ENCODE peak calls at places on chromosomes 6 and 20, in five cellular contexts. Q is SK-N-SH, N is GM12878, H is K562, U is HepG2. X is an unnamed sample.

GRCh38 chr6:143614270-143614669 is 63.5 kb upstream of the PHACTR2 start:
- DNase-seq in U (no peak), Q (no peak), H (no peak), N (no peak), X (no peak)

GRCh38 chr6:135985471-135985870 is 134.0 kb downstream of the PDE7B start:
- DNase-seq in N (no peak), U (no peak), H (no peak), Q (no peak), X (no peak)

GRCh38 chr6:109073344-109074235 is 21.1 kb downstream of the SESN1 start:
- DNase-seq in Q (peak; percentile 55), H (peak; percentile 45), N (no peak), U (peak; percentile 67), X (peak; percentile 40)

GRCh38 chr6:54282186-54282585 is 26.1 kb upstream of the TINAG start:
- DNase-seq in Q (no peak), U (no peak), H (no peak), N (no peak), X (no peak)

GRCh38 chr20:63119451-63120285 is 96.3 kb downstream of the YTHDF1 start:
- DNase-seq in H (no peak), U (no peak), Q (no peak), N (no peak), X (no peak)

GRCh38 chr6:53728570-53729194 is 63.1 kb upstream of the KLHL31 start:
- DNase-seq in H (peak; percentile 40), Q (peak; percentile 54), N (no peak), U (peak; percentile 47), X (peak; percentile 50)

GRCh38 chr20:63090052-63090451 is 83.3 kb upstream of the BHLHE23 start:
- DNase-seq in H (no peak), Q (no peak), U (no peak), N (no peak), X (no peak)

GRCh38 chr6:127641905-127642304 is 64.9 kb downstream of the C6orf58 start:
- DNase-seq in Q (peak; percentile 28), N (no peak), H (peak; percentile 4), U (peak; percentile 26), X (peak; percentile 67)

GRCh38 chr6:82246802-82247633 is 526 bp downstream of the IBTK start:
- DNase-seq in Q (peak; percentile 81), N (no peak), H (peak; percentile 73), U (peak; percentile 83), X (peak; percentile 64)

GRCh38 chr6:169577974-169578373 is 123.9 kb downstream of the WDR27 start:
- DNase-seq in Q (no peak), U (no peak), N (no peak), H (no peak), X (no peak)

GRCh38 chr6:129251669-129252376 is 368.9 kb downstream of the LAMA2 start:
- DNase-seq in N (peak; percentile 17), H (peak; percentile 7), U (peak; percentile 63), Q (peak; percentile 24), X (peak; percentile 71)

GRCh38 chr20:45611054-45611453 is 18.5 kb upstream of the WFDC10A start:
- DNase-seq in U (no peak), Q (no peak), N (no peak), H (peak; percentile 41), X (no peak)

GRCh38 chr6:87244380-87244779 is 78.0 kb upstream of the SMIM8 start:
- DNase-seq in Q (no peak), H (peak; percentile 8), N (no peak), U (no peak), X (no peak)

GRCh38 chr20:63138855-63139341 is 77.0 kb downstream of the YTHDF1 start:
- DNase-seq in U (no peak), H (no peak), Q (no peak), N (no peak), X (no peak)

GRCh38 chr6:136921521-136921935 is 573 bp upstream of the SLC35D3 start:
- DNase-seq in Q (peak; percentile 85), U (no peak), N (no peak), H (no peak), X (peak; percentile 60)

GRCh38 chr20:64131406-64131805 is 24.0 kb upstream of the NPBWR2 start:
- DNase-seq in H (no peak), N (no peak), U (peak; percentile 60), Q (peak; percentile 57), X (no peak)

GRCh38 chr6:17886891-17887290 is 100.5 kb downstream of the KIF13A start:
- DNase-seq in Q (no peak), H (no peak), U (no peak), N (no peak), X (no peak)

GRCh38 chr6:13248053-13248452 is 80.3 kb downstream of the TBC1D7 start:
- DNase-seq in Q (no peak), N (no peak), H (no peak), U (peak; percentile 49), X (peak; percentile 49)

GRCh38 chr6:95847061-95847460 is 168.7 kb upstream of the FUT9 start:
- DNase-seq in U (no peak), H (no peak), N (no peak), Q (no peak), X (no peak)

GRCh38 chr20:57266251-57267157 is at the start of gene BMP7:
- DNase-seq in U (no peak), Q (peak; percentile 79), H (no peak), N (no peak), X (peak; percentile 60)

GRCh38 chr6:9647599-9647998 is 767.3 kb downstream of the TFAP2A start:
- DNase-seq in Q (no peak), H (no peak), U (no peak), N (no peak), X (no peak)

GRCh38 chr6:22366214-22366613 is 69.4 kb upstream of the PRL start:
- DNase-seq in N (no peak), U (no peak), Q (no peak), H (no peak), X (no peak)

GRCh38 chr6:29005183-29005885 is at the start of gene ZNF311:
- DNase-seq in U (no peak), N (no peak), H (peak; percentile 91), Q (peak; percentile 36), X (no peak)

GRCh38 chr6:136500414-136500813 is 49.8 kb downstream of the MAP7 start:
- DNase-seq in U (no peak), N (no peak), H (no peak), Q (no peak), X (no peak)

GRCh38 chr20:46903256-46903655 is 8.6 kb downstream of the EYA2 start:
- DNase-seq in N (no peak), U (no peak), H (no peak), Q (no peak), X (no peak)

GRCh38 chr20:46903937-46904336 is 9.3 kb downstream of the EYA2 start:
- DNase-seq in N (no peak), U (no peak), Q (no peak), H (no peak), X (no peak)

GRCh38 chr20:46900826-46901225 is 6.2 kb downstream of the EYA2 start:
- DNase-seq in Q (no peak), N (no peak), U (no peak), H (no peak), X (no peak)

GRCh38 chr20:46901638-46902037 is 7.0 kb downstream of the EYA2 start:
- DNase-seq in N (no peak), U (no peak), H (no peak), Q (no peak), X (no peak)

DNA sequence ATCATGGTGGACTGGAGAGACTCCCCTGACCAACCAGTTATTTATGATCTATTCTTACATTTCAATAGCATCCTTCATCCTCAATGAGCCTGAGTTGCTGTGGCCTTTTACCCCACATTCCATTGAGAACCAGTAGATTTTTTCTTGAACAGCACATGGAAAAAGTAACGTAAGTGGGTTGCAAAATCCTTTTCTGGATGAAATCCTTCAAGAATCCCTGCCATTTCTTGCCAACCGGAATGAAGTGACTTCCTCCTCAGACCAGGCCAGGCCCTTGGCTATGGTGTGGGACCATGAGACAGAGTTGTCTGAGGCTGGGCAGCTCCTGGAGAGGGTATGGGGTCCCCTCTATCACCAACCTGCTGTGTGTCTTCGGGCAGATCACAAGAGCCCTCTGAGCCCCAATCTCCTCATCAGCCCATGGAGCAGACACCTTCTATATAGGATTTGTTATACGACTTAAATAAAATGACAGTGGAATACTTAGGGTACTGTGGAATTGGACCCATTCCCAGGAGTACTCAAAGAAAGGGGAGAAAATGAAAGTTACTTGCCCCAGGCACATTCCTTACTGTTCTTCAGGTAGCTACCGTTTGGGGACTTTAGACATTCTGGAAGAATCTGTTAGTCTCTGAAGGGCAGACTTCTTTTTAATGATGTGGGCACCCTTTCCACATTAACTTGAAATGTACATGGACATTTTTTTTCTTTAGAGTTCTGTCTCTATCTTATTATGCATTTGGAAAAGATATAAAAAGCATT is 10.9 kb downstream of the EYA2 start:
- DNase-seq in H (no peak), Q (no peak), N (no peak), U (no peak), X (no peak)
- TF ChIP-seq FOXM1 in H (no peak), Q (no peak), N (no peak), U (no peak), X (no peak)

DNA sequence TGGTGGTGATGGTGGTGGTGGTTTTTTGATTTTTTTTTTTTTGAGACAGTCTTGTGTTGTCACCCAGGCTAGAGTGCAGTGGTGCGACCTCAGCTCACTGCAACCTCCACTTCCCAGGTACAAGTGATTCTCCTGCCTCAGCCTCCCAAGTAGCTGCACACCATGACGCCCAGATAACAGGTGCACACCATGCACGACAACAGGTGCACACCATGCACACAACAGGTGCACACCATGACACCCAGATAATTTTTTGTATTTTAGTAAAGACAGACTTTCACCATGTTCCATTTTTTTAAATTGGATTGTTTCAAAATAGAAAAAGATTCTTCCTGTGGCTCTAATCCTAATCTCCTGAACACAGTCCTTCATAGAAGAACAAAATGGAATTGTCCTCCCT is 257.9 kb downstream of the ALDH8A1 start:
- DNase-seq in N (no peak), U (no peak), H (no peak), Q (no peak), X (no peak)
- TF ChIP-seq FOXM1 in N (no peak), U (no peak), H (no peak), Q (no peak), X (no peak)

GRCh38 chr6:153001767-153002612 is 519 bp downstream of the MTRF1L start:
- DNase-seq in H (peak; percentile 17), N (no peak), U (peak; percentile 24), Q (peak; percentile 36), X (no peak)
- TF ChIP-seq FOXM1 in H (no peak), N (no peak), U (no peak), Q (no peak), X (no peak)

GRCh38 chr20:5150226-5151076 is 23.6 kb downstream of the CDS2 start:
- DNase-seq in U (peak; percentile 96), H (no peak), Q (no peak), N (no peak), X (no peak)

GRCh38 chr20:5146302-5146653 is 19.5 kb downstream of the CDS2 start:
- DNase-seq in U (no peak), H (no peak), N (no peak), Q (no peak), X (no peak)

GRCh38 chr20:5147193-5147592 is 20.4 kb downstream of the CDS2 start:
- DNase-seq in N (no peak), U (no peak), Q (no peak), H (no peak), X (no peak)

GRCh38 chr20:5149892-5150225 is 23.1 kb downstream of the CDS2 start:
- DNase-seq in U (no peak), N (no peak), H (no peak), Q (no peak), X (no peak)

DNA sequence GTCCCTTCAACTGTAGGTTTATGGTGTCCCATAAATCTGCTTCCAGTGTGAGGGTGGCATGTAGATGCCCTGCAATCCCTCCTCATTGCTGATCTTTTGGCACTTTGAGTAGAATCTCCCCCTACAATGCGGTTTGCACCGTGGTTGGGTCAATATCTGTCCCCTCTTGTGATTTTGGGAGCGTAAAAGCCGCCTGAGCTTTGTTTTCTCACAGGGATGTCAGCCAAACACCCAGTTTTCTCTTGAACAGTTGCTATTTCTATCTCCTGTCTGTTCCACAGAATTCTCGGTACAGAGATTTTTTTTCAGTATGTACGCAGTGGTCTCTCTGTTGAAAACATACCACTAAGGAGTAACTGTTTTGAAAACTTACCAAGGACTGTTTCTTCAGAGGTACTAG is 21.8 kb downstream of the CDS2 start:
- DNase-seq in N (no peak), H (no peak), Q (no peak), U (no peak), X (no peak)
- TF ChIP-seq FOXM1 in N (no peak), H (no peak), Q (no peak), U (no peak), X (no peak)